ENCODE peak calls at places on chromosome 18, in ten cellular contexts. O is neural crest cell, Z is MCF 10A, Q is ovary, J is GM23338, U is A673, I is neural progenitor cell, W is glutamatergic neuron, Y is cardiac fibroblast, B is heart right ventricle. C is an unnamed sample.
A peak's percentile ranks its signal among the peaks of the same experiment; 100 is the strongest.

GRCh38 chr18:12862467-12862866 is 21.6 kb downstream of the PTPN2 start:
- DNase-seq in W (no peak), J (peak; percentile 95), O (no peak), Z (peak; percentile 46), Q (no peak), U (no peak), B (no peak), I (peak; percentile 76), Y (no peak), C (no peak)

GRCh38 chr18:54149078-54149697 is 75.3 kb downstream of the MBD2 start:
- DNase-seq in I (no peak), Z (peak; percentile 93), J (peak; percentile 14), O (no peak), W (no peak), B (no peak), Y (peak; percentile 91), U (peak; percentile 55), Q (no peak), C (peak; percentile 95)

GRCh38 chr18:25349926-25350560 is 1.9 kb downstream of the ZNF521 start:
- DNase-seq in J (peak; percentile 68), Z (no peak), U (no peak), I (peak; percentile 74), W (peak; percentile 43), Q (no peak), B (peak; percentile 38), Y (peak; percentile 32), O (peak; percentile 50), C (no peak)

GRCh38 chr18:63236990-63237389 is 82.6 kb downstream of the BCL2 start:
- DNase-seq in B (peak; percentile 29), Z (no peak), W (no peak), Y (no peak), I (no peak), U (no peak), Q (peak; percentile 44), O (no peak), J (peak; percentile 19), C (no peak)

GRCh38 chr18:12271376-12272235 is 17.4 kb downstream of the CIDEA start:
- DNase-seq in Q (peak; percentile 86), W (peak; percentile 79), B (peak; percentile 79), J (peak; percentile 91), U (peak; percentile 88), I (peak; percentile 86), Y (peak; percentile 85), O (peak; percentile 81), Z (peak; percentile 84), C (peak; percentile 82)

GRCh38 chr18:46061387-46061786 is 10.7 kb downstream of the PSTPIP2 start:
- DNase-seq in Y (no peak), Q (no peak), U (no peak), I (no peak), Z (no peak), J (no peak), B (no peak), W (no peak), O (no peak), C (no peak)

GRCh38 chr18:45639424-45639823 is 24.1 kb downstream of the SLC14A2 start:
- DNase-seq in I (no peak), Q (no peak), O (no peak), Z (no peak), U (no peak), J (no peak), B (no peak), Y (no peak), W (no peak), C (no peak)

GRCh38 chr18:304887-305529 is 37.2 kb upstream of the THOC1 start:
- DNase-seq in J (peak; percentile 21), O (no peak), W (no peak), I (peak; percentile 50), B (no peak), Y (no peak), Z (peak; percentile 18), Q (no peak), U (peak; percentile 33), C (no peak)

GRCh38 chr18:30328839-30329238 is 713.7 kb downstream of the DSC3 start:
- DNase-seq in W (no peak), B (no peak), Y (no peak), U (no peak), Q (no peak), O (no peak), Z (no peak), I (no peak), J (no peak), C (no peak)

GRCh38 chr18:23282437-23282781 is 147.1 kb downstream of the CABLES1 start:
- DNase-seq in Q (no peak), U (no peak), W (no peak), Z (no peak), J (no peak), Y (no peak), B (no peak), I (no peak), O (no peak), C (no peak)

GRCh38 chr18:35050638-35051287 is 9.6 kb downstream of the MAPRE2 start:
- DNase-seq in Y (peak; percentile 63), W (no peak), J (no peak), Q (no peak), I (no peak), B (no peak), Z (no peak), U (no peak), O (no peak), C (peak; percentile 65)

GRCh38 chr18:48711651-48712486 is 173.0 kb downstream of the CTIF start:
- DNase-seq in W (no peak), Z (peak; percentile 21), Q (no peak), J (peak; percentile 51), Y (peak; percentile 66), I (peak; percentile 62), U (peak; percentile 64), O (no peak), B (peak; percentile 28), C (peak; percentile 70)

GRCh38 chr18:55300469-55301195 is 287.4 kb downstream of the TCF4 start:
- DNase-seq in Z (no peak), Y (no peak), O (no peak), Q (no peak), B (peak; percentile 6), J (peak; percentile 40), W (peak; percentile 62), U (peak; percentile 63), I (no peak), C (no peak)

GRCh38 chr18:56645415-56646016 is 5.6 kb upstream of the WDR7 start:
- DNase-seq in O (no peak), W (no peak), B (no peak), J (peak; percentile 58), U (peak; percentile 35), Z (peak; percentile 30), Q (no peak), Y (no peak), I (peak; percentile 4), C (peak; percentile 33)

GRCh38 chr18:35553300-35553699 is 28.2 kb upstream of the GALNT1 start:
- DNase-seq in I (no peak), U (no peak), J (no peak), B (no peak), Y (no peak), Q (no peak), Z (no peak), W (no peak), O (no peak), C (peak; percentile 12)

GRCh38 chr18:27994571-27994970 is 182.4 kb downstream of the CDH2 start:
- DNase-seq in Z (no peak), B (no peak), Y (no peak), W (no peak), J (no peak), Q (no peak), U (no peak), I (no peak), O (no peak), C (no peak)

GRCh38 chr18:22238681-22239080 is 69.3 kb downstream of the GATA6 start:
- DNase-seq in Z (no peak), U (no peak), J (peak; percentile 51), O (no peak), W (no peak), I (no peak), Q (no peak), Y (no peak), B (no peak), C (no peak)

DNA sequence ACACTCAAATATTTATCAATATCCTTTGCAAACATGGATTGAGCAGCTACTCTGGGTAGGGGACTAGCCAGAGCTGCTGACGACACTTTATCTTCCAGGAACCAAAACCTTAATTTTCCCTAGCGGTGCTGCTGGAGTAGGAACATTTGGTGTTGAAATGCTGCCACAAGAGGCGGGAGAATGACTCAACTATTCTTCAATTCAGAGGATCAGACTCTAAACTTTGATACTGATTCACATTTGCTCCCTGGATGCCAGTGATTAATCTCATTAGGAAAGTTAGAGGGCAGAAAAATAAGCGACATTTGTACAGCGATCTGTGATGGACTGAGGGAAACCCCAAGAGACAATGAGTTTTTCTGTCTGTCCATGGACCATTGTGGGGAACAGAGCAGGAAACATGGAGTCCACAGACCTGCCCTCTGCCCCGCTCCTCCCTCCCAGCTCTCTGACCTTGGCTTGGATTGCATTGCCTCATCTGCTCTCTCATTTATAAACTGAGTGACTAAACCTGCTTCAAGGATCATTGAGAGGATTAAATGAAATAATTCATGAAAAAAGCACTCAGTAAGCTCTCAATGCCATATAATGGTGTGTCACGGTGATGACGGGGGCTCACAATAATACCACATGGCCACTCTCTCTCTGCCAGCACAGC is 12.6 kb upstream of the EPB41L3 start:
- DNase-seq in I (no peak), W (no peak), Q (no peak), J (no peak), Y (peak; percentile 71), U (no peak), Z (peak; percentile 53), B (no peak), O (no peak), C (peak; percentile 69)
- TF ChIP-seq CTCF in I (no peak), W (no peak), Q (no peak), J (no peak), Y (peak; percentile 19), U (no peak), Z (no peak), B (no peak), O (no peak), C (peak; percentile 41)

DNA sequence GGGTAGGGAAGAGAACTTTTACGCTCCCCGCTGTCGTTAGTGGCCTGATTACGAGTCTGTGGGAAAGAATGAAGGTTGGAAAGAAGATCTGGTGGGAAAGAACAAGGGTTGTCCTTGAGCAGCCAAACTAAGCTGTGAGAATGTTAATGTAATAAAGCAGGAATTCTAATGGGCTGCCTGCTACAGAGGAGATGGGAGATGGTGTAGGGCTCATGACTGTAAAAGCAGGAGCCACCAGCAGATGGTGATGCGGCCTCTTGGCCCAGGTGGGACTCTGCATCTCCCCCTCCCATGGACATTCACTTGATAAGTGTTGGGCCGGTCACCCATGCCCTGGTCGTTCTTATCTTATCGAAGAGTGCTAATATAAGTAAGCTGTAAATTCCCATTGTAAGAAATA is 150.0 kb downstream of the NEDD4L start:
- DNase-seq in B (no peak), Y (no peak), U (no peak), W (peak; percentile 48), O (no peak), Q (peak; percentile 40), Z (no peak), I (peak; percentile 63), J (peak; percentile 89), C (no peak)
- TF ChIP-seq CTCF in B (peak; percentile 32), Y (peak; percentile 10), U (peak; percentile 40), W (peak; percentile 18), O (peak; percentile 54), Q (no peak), Z (peak; percentile 23), I (peak; percentile 49), J (peak; percentile 57), C (peak; percentile 48)

GRCh38 chr18:9392726-9393125 is 58.2 kb downstream of the TWSG1 start:
- DNase-seq in O (no peak), W (no peak), U (no peak), J (no peak), Z (no peak), B (no peak), Q (no peak), Y (no peak), I (peak; percentile 7), C (peak; percentile 51)
- TF ChIP-seq CTCF in O (no peak), W (no peak), U (no peak), J (peak; percentile 26), Z (no peak), B (no peak), Q (no peak), Y (peak; percentile 19), I (no peak), C (peak; percentile 38)

GRCh38 chr18:47397671-47398319 is 146.3 kb upstream of the SKOR2 start:
- DNase-seq in W (peak; percentile 33), Y (no peak), Q (no peak), O (peak; percentile 6), Z (peak; percentile 51), B (no peak), U (peak; percentile 4), J (peak; percentile 82), I (peak; percentile 52), C (no peak)
- TF ChIP-seq CTCF in W (peak; percentile 72), Y (no peak), Q (no peak), O (peak; percentile 62), Z (no peak), B (peak; percentile 15), U (peak; percentile 53), J (peak; percentile 93), I (peak; percentile 71), C (no peak)

C was measured in choroid plexus epithelial cell.